ENCODE peak calls at places on chromosomes 3 and 15, in six cellular contexts. A is IMR-90, D is H1, Q is trophoblast cell, E is mesenchymal stem cell, U is mesendoderm. O is an unnamed sample.

GRCh38 chr3:172040976-172041963 is 1.9 kb downstream of the FNDC3B start:
- DNase-seq in A (peak; percentile 41), D (no peak), Q (peak; percentile 52), E (peak; percentile 60), U (peak; percentile 53), O (no peak)

GRCh38 chr15:63971427-63971805 is 74.9 kb downstream of the DAPK2 start:
- DNase-seq in A (no peak), D (no peak), Q (no peak), E (no peak), U (peak; percentile 54), O (no peak)

GRCh38 chr3:196757876-196758739 is 18.5 kb downstream of the PAK2 start:
- DNase-seq in A (peak; percentile 89), D (no peak), Q (no peak), E (peak; percentile 89), U (no peak), O (no peak)

GRCh38 chr3:49939858-49940666 is at the start of gene RBM6:
- DNase-seq in A (peak; percentile 97), D (peak; percentile 94), Q (peak; percentile 94), E (peak; percentile 98), U (peak; percentile 99), O (peak; percentile 92)

GRCh38 chr15:20340331-20340811 is 201.2 kb downstream of the GOLGA6L6 start:
- DNase-seq in A (peak; percentile 18), D (no peak), Q (peak; percentile 35), E (no peak), U (no peak), O (no peak)

GRCh38 chr15:58393196-58393790 is 38.5 kb upstream of the LIPC start:
- DNase-seq in A (peak; percentile 30), D (no peak), Q (no peak), E (peak; percentile 50), U (no peak), O (no peak)

GRCh38 chr15:52233405-52233804 is 42.2 kb upstream of the GNB5 start:
- DNase-seq in A (peak; percentile 12), D (no peak), Q (no peak), E (no peak), U (no peak), O (no peak)

GRCh38 chr3:31895471-31895870 is 85.6 kb downstream of the OSBPL10 start:
- DNase-seq in A (peak; percentile 73), D (no peak), Q (no peak), E (peak; percentile 46), U (no peak), O (no peak)

GRCh38 chr15:36826948-36827347 is 247.5 kb downstream of the CDIN1 start:
- DNase-seq in A (no peak), D (no peak), Q (peak; percentile 54), E (no peak), U (peak; percentile 52), O (no peak)

GRCh38 chr15:85397926-85398325 is 17.5 kb downstream of the AKAP13 start:
- DNase-seq in A (no peak), D (no peak), Q (no peak), E (peak; percentile 3), U (no peak), O (no peak)

GRCh38 chr15:85396554-85396953 is 16.2 kb downstream of the AKAP13 start:
- DNase-seq in A (no peak), D (no peak), Q (no peak), E (peak; percentile 1), U (no peak), O (no peak)

GRCh38 chr15:85398822-85399221 is 18.4 kb downstream of the AKAP13 start:
- DNase-seq in A (no peak), D (no peak), Q (no peak), E (no peak), U (no peak), O (no peak)

GRCh38 chr15:85394552-85395333 is 14.3 kb downstream of the AKAP13 start:
- DNase-seq in A (no peak), D (no peak), Q (no peak), E (no peak), U (no peak), O (no peak)

DNA sequence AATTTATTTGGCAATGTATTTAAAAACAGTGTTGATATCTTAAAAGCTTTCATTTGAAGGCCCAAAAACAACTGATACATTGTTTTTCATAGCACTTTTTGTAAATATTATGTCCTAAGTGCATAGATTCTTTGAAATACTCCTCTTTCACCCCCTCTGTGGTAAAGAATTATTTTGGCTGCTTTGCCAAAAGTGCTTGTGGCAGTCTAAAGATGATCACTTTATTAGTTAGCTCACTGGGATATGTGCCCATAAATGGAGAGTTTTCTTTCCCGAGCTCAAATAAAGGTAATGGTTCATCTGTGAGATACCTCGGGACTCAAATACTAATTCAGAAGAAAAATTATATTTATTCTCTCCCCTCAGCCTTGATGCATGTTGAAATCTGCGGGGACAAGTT is 16.7 kb downstream of the AKAP13 start:
- DNase-seq in A (no peak), D (no peak), Q (no peak), E (no peak), U (no peak), O (no peak)
- H3K4me1 ChIP-seq in A (peaks cover 10% of the 10 kb centered on the region), D (peaks cover 3% of the 10 kb centered on the region), Q (peaks cover 4% of the 10 kb centered on the region), E (peaks cover 1% of the 10 kb centered on the region), U (peaks cover 4% of the 10 kb centered on the region), O (peaks cover 9% of the 10 kb centered on the region)

GRCh38 chr15:90062023-90062728 is 40.1 kb downstream of the IDH2 start:
- DNase-seq in A (no peak), D (peak; percentile 77), Q (no peak), E (peak; percentile 31), U (peak; percentile 97), O (peak; percentile 52)

GRCh38 chr15:90064931-90065681 is 37.2 kb downstream of the IDH2 start:
- DNase-seq in A (no peak), D (no peak), Q (no peak), E (peak; percentile 42), U (peak; percentile 65), O (no peak)

GRCh38 chr15:90063733-90064247 is 38.5 kb downstream of the IDH2 start:
- DNase-seq in A (no peak), D (no peak), Q (peak; percentile 42), E (no peak), U (peak; percentile 84), O (no peak)

GRCh38 chr15:90060797-90061196 is 41.5 kb downstream of the IDH2 start:
- DNase-seq in A (no peak), D (no peak), Q (no peak), E (no peak), U (no peak), O (no peak)

GRCh38 chr15:90062729-90063684 is 39.3 kb downstream of the IDH2 start:
- DNase-seq in A (no peak), D (no peak), Q (peak; percentile 4), E (no peak), U (no peak), O (no peak)
- H2BK5ac ChIP-seq in A (no peak overlapping the region), D (peak overlapping the region; percentile 87), Q (no peak overlapping the region), E (no peak overlapping the region), U (peak overlapping the region; percentile 99), O (peak overlapping the region; percentile 83)

GRCh38 chr3:155676252-155676981 is 68.5 kb downstream of the PLCH1 start:
- DNase-seq in A (peak; percentile 34), D (peak; percentile 9), Q (peak; percentile 95), E (peak; percentile 10), U (peak; percentile 57), O (no peak)
- H3K4me3 ChIP-seq in A (no peak overlapping the region), D (no peak overlapping the region), Q (no peak overlapping the region), E (peak overlapping the region; percentile 71), U (no peak overlapping the region), O (no peak overlapping the region)

GRCh38 chr15:25784141-25784540 is 79.0 kb downstream of the ATP10A start:
- DNase-seq in A (peak; percentile 25), D (no peak), Q (no peak), E (no peak), U (no peak), O (no peak)

GRCh38 chr15:25785643-25786029 is 77.5 kb downstream of the ATP10A start:
- DNase-seq in A (no peak), D (no peak), Q (no peak), E (no peak), U (no peak), O (no peak)

GRCh38 chr15:25784876-25785642 is 78.1 kb downstream of the ATP10A start:
- DNase-seq in A (peak; percentile 94), D (no peak), Q (no peak), E (peak; percentile 29), U (peak; percentile 74), O (no peak)

GRCh38 chr15:25787381-25787780 is 75.7 kb downstream of the ATP10A start:
- DNase-seq in A (peak; percentile 27), D (no peak), Q (no peak), E (peak; percentile 1), U (no peak), O (no peak)

DNA sequence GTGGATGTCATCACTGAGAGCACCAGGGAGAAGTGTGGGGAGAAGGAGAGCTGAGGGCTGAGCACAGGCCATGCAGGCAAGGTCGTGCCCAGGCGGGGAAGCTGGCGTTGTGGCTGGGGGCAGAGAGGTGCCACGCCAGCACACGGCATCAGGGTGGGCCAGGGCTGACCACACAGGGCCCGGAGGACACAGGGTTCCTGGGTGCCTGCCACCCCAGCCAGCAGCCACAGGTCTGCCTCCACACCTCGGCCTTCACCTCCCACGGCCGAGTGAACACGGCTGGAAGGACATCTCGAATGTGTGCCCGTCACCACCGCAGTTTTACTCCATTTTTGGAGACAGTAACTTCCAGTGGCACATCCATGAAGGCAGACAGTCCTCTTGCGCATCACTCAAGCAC is 77.1 kb downstream of the ATP10A start:
- DNase-seq in A (no peak), D (no peak), Q (no peak), E (no peak), U (no peak), O (no peak)
- H3K4me1 ChIP-seq in A (peaks cover 38% of the 10 kb centered on the region), D (no peaks in the 10 kb centered on the region), Q (no peaks in the 10 kb centered on the region), E (peaks cover 32% of the 10 kb centered on the region), U (no peaks in the 10 kb centered on the region), O (peaks cover 2% of the 10 kb centered on the region)